ENCODE peak calls at places on chromosomes 5 and 9, in five cellular contexts. One of them, this sample, is unnamed.

GRCh38 chr5:119470851-119471451 is 18.7 kb downstream of the HSD17B4 start:
- DNase-seq in activated CD8-positive, alpha-beta memory T cell treated with anti-CD3 and anti-CD28 coated beads for 48 hours: no peak
- DNase-seq in neural crest cell: no peak
- DNase-seq in left lobe of liver: no peak
- DNase-seq in NCI-H187 treated with DMSO at 0.1 percent for 48 hours: no peak
- DNase-seq in this sample: no peak

GRCh38 chr5:13350754-13351153 is 593.7 kb downstream of the DNAH5 start:
- DNase-seq in NCI-H187 treated with DMSO at 0.1 percent for 48 hours: no peak
- DNase-seq in activated CD8-positive, alpha-beta memory T cell treated with anti-CD3 and anti-CD28 coated beads for 48 hours: no peak
- DNase-seq in neural crest cell: no peak
- DNase-seq in left lobe of liver: no peak
- DNase-seq in this sample: no peak

GRCh38 chr9:16245756-16246440 is 624.6 kb downstream of the BNC2 start:
- DNase-seq in left lobe of liver: no peak
- DNase-seq in activated CD8-positive, alpha-beta memory T cell treated with anti-CD3 and anti-CD28 coated beads for 48 hours: no peak
- DNase-seq in neural crest cell: no peak
- DNase-seq in NCI-H187 treated with DMSO at 0.1 percent for 48 hours: no peak
- DNase-seq in this sample: peak

GRCh38 chr9:129197978-129198736 is 20.1 kb upstream of the IER5L start:
- DNase-seq in activated CD8-positive, alpha-beta memory T cell treated with anti-CD3 and anti-CD28 coated beads for 48 hours: no peak
- DNase-seq in left lobe of liver: no peak
- DNase-seq in neural crest cell: no peak
- DNase-seq in NCI-H187 treated with DMSO at 0.1 percent for 48 hours: no peak
- DNase-seq in this sample: no peak

GRCh38 chr5:124798890-124799289 is 52.5 kb upstream of the ZNF608 start:
- DNase-seq in left lobe of liver: no peak
- DNase-seq in activated CD8-positive, alpha-beta memory T cell treated with anti-CD3 and anti-CD28 coated beads for 48 hours: no peak
- DNase-seq in neural crest cell: no peak
- DNase-seq in NCI-H187 treated with DMSO at 0.1 percent for 48 hours: no peak
- DNase-seq in this sample: no peak

GRCh38 chr5:1495525-1495897 is 28.2 kb downstream of the LPCAT1 start:
- DNase-seq in activated CD8-positive, alpha-beta memory T cell treated with anti-CD3 and anti-CD28 coated beads for 48 hours: no peak
- DNase-seq in left lobe of liver: no peak
- DNase-seq in NCI-H187 treated with DMSO at 0.1 percent for 48 hours: no peak
- DNase-seq in neural crest cell: no peak
- DNase-seq in this sample: no peak

GRCh38 chr5:172973127-172973916 is 10.2 kb upstream of the ATP6V0E1 start:
- DNase-seq in activated CD8-positive, alpha-beta memory T cell treated with anti-CD3 and anti-CD28 coated beads for 48 hours: no peak
- DNase-seq in neural crest cell: no peak
- DNase-seq in NCI-H187 treated with DMSO at 0.1 percent for 48 hours: no peak
- DNase-seq in left lobe of liver: no peak
- DNase-seq in this sample: no peak

GRCh38 chr5:85663708-85664031 is 954.1 kb upstream of the COX7C start:
- DNase-seq in left lobe of liver: no peak
- DNase-seq in activated CD8-positive, alpha-beta memory T cell treated with anti-CD3 and anti-CD28 coated beads for 48 hours: no peak
- DNase-seq in neural crest cell: no peak
- DNase-seq in NCI-H187 treated with DMSO at 0.1 percent for 48 hours: no peak
- DNase-seq in this sample: no peak

GRCh38 chr9:26744362-26744965 is 148.1 kb downstream of the CAAP1 start:
- DNase-seq in neural crest cell: no peak
- DNase-seq in activated CD8-positive, alpha-beta memory T cell treated with anti-CD3 and anti-CD28 coated beads for 48 hours: no peak
- DNase-seq in left lobe of liver: no peak
- DNase-seq in NCI-H187 treated with DMSO at 0.1 percent for 48 hours: no peak
- DNase-seq in this sample: peak

GRCh38 chr5:175384724-175385552 is 59.0 kb downstream of the DRD1 start:
- DNase-seq in left lobe of liver: no peak
- DNase-seq in activated CD8-positive, alpha-beta memory T cell treated with anti-CD3 and anti-CD28 coated beads for 48 hours: no peak
- DNase-seq in NCI-H187 treated with DMSO at 0.1 percent for 48 hours: no peak
- DNase-seq in neural crest cell: no peak
- DNase-seq in this sample: no peak

This sample was measured in RCC 7860.